ENCODE peak calls at places on chromosome 15, in ten cellular contexts. V, G, L, D, I, P, U, Y, C and T are unnamed samples.

GRCh38 chr15:58840048-58840447 is 68.9 kb downstream of the MINDY2 start:
- DNase-seq in V (no peak), G (no peak), L (no peak), D (no peak), I (no peak), P (no peak), U (no peak), Y (no peak), C (no peak), T (no peak)

GRCh38 chr15:99578809-99579208 is 13.0 kb downstream of the MEF2A start:
- DNase-seq in V (no peak), G (no peak), L (no peak), D (no peak), I (no peak), P (no peak), U (no peak), Y (no peak), C (no peak), T (no peak)

GRCh38 chr15:62857411-62857853 is 185.1 kb upstream of the TPM1 start:
- DNase-seq in V (peak), G (peak), L (no peak), D (no peak), I (no peak), P (no peak), U (no peak), Y (no peak), C (no peak), T (peak)

GRCh38 chr15:66603301-66604179 is 37.7 kb upstream of the LCTL start:
- DNase-seq in V (no peak), G (peak), L (peak), D (peak), I (peak), P (peak), U (peak), Y (peak), C (peak), T (no peak)

GRCh38 chr15:68192117-68192516 is 13.0 kb downstream of the CALML4 start:
- DNase-seq in V (no peak), G (peak), L (no peak), D (no peak), I (no peak), P (no peak), U (no peak), Y (no peak), C (no peak), T (no peak)

GRCh38 chr15:43246261-43246764 is 20.4 kb downstream of the TGM5 start:
- DNase-seq in V (no peak), G (no peak), L (no peak), D (no peak), I (no peak), P (no peak), U (no peak), Y (no peak), C (no peak), T (no peak)

GRCh38 chr15:32843211-32843907 is 125.6 kb downstream of the GREM1 start:
- DNase-seq in V (no peak), G (no peak), L (no peak), D (no peak), I (no peak), P (peak), U (no peak), Y (no peak), C (no peak), T (no peak)

GRCh38 chr15:64464271-64465005 is 4.1 kb downstream of the ZNF609 start:
- DNase-seq in V (no peak), G (no peak), L (no peak), D (no peak), I (no peak), P (no peak), U (peak), Y (no peak), C (no peak), T (no peak)

GRCh38 chr15:33026614-33027013 is 167.9 kb downstream of the FMN1 start:
- DNase-seq in V (no peak), G (no peak), L (no peak), D (peak), I (no peak), P (no peak), U (no peak), Y (no peak), C (no peak), T (no peak)

GRCh38 chr15:74829500-74829899 is 3.1 kb downstream of the CPLX3 start:
- DNase-seq in V (no peak), G (no peak), L (no peak), D (no peak), I (no peak), P (no peak), U (no peak), Y (no peak), C (no peak), T (no peak)

GRCh38 chr15:42456971-42457370 is 34.0 kb downstream of the ZNF106 start:
- DNase-seq in V (no peak), G (no peak), L (no peak), D (no peak), I (no peak), P (no peak), U (no peak), Y (no peak), C (no peak), T (no peak)

GRCh38 chr15:60945196-60945595 is 283.9 kb downstream of the RORA start:
- DNase-seq in V (no peak), G (no peak), L (no peak), D (peak), I (peak), P (peak), U (no peak), Y (no peak), C (no peak), T (no peak)

GRCh38 chr15:52417501-52417900 is 111.2 kb downstream of the MYO5A start:
- DNase-seq in V (peak), G (no peak), L (no peak), D (no peak), I (no peak), P (no peak), U (no peak), Y (no peak), C (no peak), T (no peak)

GRCh38 chr15:32908135-32908801 is 190.5 kb downstream of the GREM1 start:
- DNase-seq in V (no peak), G (no peak), L (no peak), D (no peak), I (no peak), P (no peak), U (no peak), Y (no peak), C (no peak), T (no peak)

GRCh38 chr15:44034933-44035624 is 160.0 kb downstream of the FRMD5 start:
- DNase-seq in V (no peak), G (no peak), L (no peak), D (no peak), I (no peak), P (no peak), U (no peak), Y (no peak), C (no peak), T (peak)

GRCh38 chr15:85722789-85723188 is 71.9 kb downstream of the KLHL25 start:
- DNase-seq in V (no peak), G (no peak), L (no peak), D (no peak), I (no peak), P (no peak), U (no peak), Y (no peak), C (no peak), T (no peak)

GRCh38 chr15:75143738-75144334 is 57.8 kb upstream of the C15orf39 start:
- DNase-seq in V (no peak), G (no peak), L (no peak), D (no peak), I (no peak), P (no peak), U (no peak), Y (no peak), C (no peak), T (no peak)

GRCh38 chr15:38440353-38441129 is 13.4 kb upstream of the FAM98B start:
- DNase-seq in V (peak), G (peak), L (peak), D (no peak), I (no peak), P (peak), U (no peak), Y (peak), C (peak), T (peak)

GRCh38 chr15:77025941-77026411 is 31.1 kb downstream of the PSTPIP1 start:
- DNase-seq in V (no peak), G (peak), L (no peak), D (peak), I (no peak), P (no peak), U (no peak), Y (no peak), C (no peak), T (no peak)

GRCh38 chr15:93035953-93036810 is 52.8 kb downstream of the RGMA start:
- DNase-seq in V (no peak), G (peak), L (peak), D (no peak), I (no peak), P (peak), U (no peak), Y (peak), C (peak), T (no peak)

GRCh38 chr15:55737373-55737772 is 5.6 kb downstream of the PRTG start:
- DNase-seq in V (no peak), G (no peak), L (no peak), D (no peak), I (no peak), P (no peak), U (no peak), Y (no peak), C (no peak), T (no peak)

GRCh38 chr15:91857772-91858171 is 4.3 kb downstream of the SLCO3A1 start:
- DNase-seq in V (no peak), G (no peak), L (no peak), D (no peak), I (no peak), P (no peak), U (no peak), Y (peak), C (no peak), T (no peak)

GRCh38 chr15:60798821-60799220 is 319.9 kb upstream of the ICE2 start:
- DNase-seq in V (no peak), G (no peak), L (no peak), D (no peak), I (no peak), P (no peak), U (no peak), Y (no peak), C (no peak), T (peak)

GRCh38 chr15:28994142-28994829 is 108.5 kb downstream of the APBA2 start:
- DNase-seq in V (no peak), G (no peak), L (no peak), D (no peak), I (no peak), P (no peak), U (no peak), Y (no peak), C (no peak), T (no peak)

GRCh38 chr15:79172032-79172481 is 81.5 kb upstream of the RASGRF1 start:
- DNase-seq in V (no peak), G (peak), L (no peak), D (no peak), I (no peak), P (no peak), U (no peak), Y (no peak), C (peak), T (no peak)

GRCh38 chr15:35713733-35714132 is 167.8 kb upstream of the DPH6 start:
- DNase-seq in V (peak), G (no peak), L (no peak), D (no peak), I (no peak), P (no peak), U (no peak), Y (no peak), C (no peak), T (peak)

GRCh38 chr15:73028030-73028429 is 24.2 kb upstream of the NEO1 start:
- DNase-seq in V (no peak), G (peak), L (no peak), D (no peak), I (no peak), P (no peak), U (no peak), Y (no peak), C (no peak), T (no peak)

GRCh38 chr15:51227967-51228783 is 110.2 kb downstream of the CYP19A1 start:
- DNase-seq in V (peak), G (peak), L (peak), D (peak), I (peak), P (peak), U (no peak), Y (no peak), C (no peak), T (peak)

GRCh38 chr15:92453611-92454010 is 59.9 kb downstream of the ST8SIA2 start:
- DNase-seq in V (no peak), G (no peak), L (no peak), D (no peak), I (no peak), P (no peak), U (no peak), Y (no peak), C (no peak), T (no peak)

GRCh38 chr15:101118116-101118515 is 133.7 kb downstream of the CHSY1 start:
- DNase-seq in V (no peak), G (peak), L (no peak), D (no peak), I (no peak), P (no peak), U (no peak), Y (no peak), C (no peak), T (no peak)

GRCh38 chr15:67177750-67178149 is 76.7 kb downstream of the AAGAB start:
- DNase-seq in V (no peak), G (no peak), L (no peak), D (peak), I (no peak), P (peak), U (no peak), Y (no peak), C (no peak), T (no peak)

GRCh38 chr15:33057845-33058244 is 136.7 kb downstream of the FMN1 start:
- DNase-seq in V (no peak), G (no peak), L (no peak), D (no peak), I (no peak), P (no peak), U (no peak), Y (no peak), C (no peak), T (no peak)

GRCh38 chr15:85757939-85758654 is 36.6 kb downstream of the KLHL25 start:
- DNase-seq in V (no peak), G (no peak), L (no peak), D (no peak), I (no peak), P (no peak), U (no peak), Y (no peak), C (no peak), T (no peak)

GRCh38 chr15:25477816-25478215 is 39.0 kb upstream of the UBE3A start:
- DNase-seq in V (no peak), G (no peak), L (no peak), D (no peak), I (no peak), P (no peak), U (no peak), Y (no peak), C (no peak), T (no peak)